ENCODE peak calls at places on chromosomes 5 and 9, in five cellular contexts. K is adrenal gland, J is ovary, A is OCI-LY7, O is uterus. V is an unnamed sample. For H3K4me1, the result is how much of the 10 kb centered on the place peaks cover.

GRCh38 chr5:181221105-181221791 is 1.8 kb upstream of the TRIM41 start:
- DNase-seq in O (no peak), A (peak), K (no peak), J (no peak), V (no peak)

GRCh38 chr5:102867999-102868662 is 113.0 kb downstream of the PAM start:
- DNase-seq in J (no peak), K (peak), O (no peak), A (no peak), V (no peak)

GRCh38 chr9:72480931-72481330 is 40.5 kb upstream of the TMC1 start:
- DNase-seq in O (no peak), A (no peak), K (no peak), J (no peak), V (no peak)

GRCh38 chr9:85884236-85884635 is 56.7 kb upstream of the NAA35 start:
- DNase-seq in O (no peak), A (no peak), K (no peak), J (no peak), V (no peak)

GRCh38 chr5:150374651-150375050 is 17.2 kb downstream of the TCOF1 start:
- DNase-seq in K (no peak), A (no peak), J (no peak), O (no peak), V (no peak)

GRCh38 chr5:6255956-6256355 is 122.4 kb downstream of the MED10 start:
- DNase-seq in J (no peak), O (no peak), A (no peak), K (no peak), V (no peak)

GRCh38 chr9:96856363-96857286 is 2.3 kb upstream of the ZNF782 start:
- DNase-seq in J (peak), K (peak), O (no peak), A (peak), V (peak)

GRCh38 chr9:89530721-89531120 is 32.8 kb upstream of the SEMA4D start:
- DNase-seq in A (no peak), K (no peak), O (no peak), J (no peak), V (no peak)

GRCh38 chr9:89549031-89549644 is 51.2 kb upstream of the SEMA4D start:
- DNase-seq in O (peak), J (peak), K (peak), A (peak), V (peak)

GRCh38 chr5:177194278-177194677 is 60.7 kb downstream of the NSD1 start:
- DNase-seq in O (peak), K (peak), J (no peak), A (no peak), V (no peak)

GRCh38 chr9:111597852-111598729 is 1.4 kb downstream of the PTGR1 start:
- DNase-seq in O (peak), K (peak), A (peak), J (peak), V (peak)

GRCh38 chr9:94289691-94290090 is 30.6 kb downstream of the ZNF169 start:
- DNase-seq in J (no peak), A (no peak), O (no peak), K (no peak), V (no peak)

GRCh38 chr5:104266161-104266560 is 703.6 kb upstream of the NUDT12 start:
- DNase-seq in J (no peak), K (no peak), A (no peak), O (no peak), V (no peak)

GRCh38 chr9:3997492-3997891 is 302.4 kb downstream of the GLIS3 start:
- DNase-seq in J (no peak), O (no peak), A (no peak), K (no peak), V (no peak)
- H3K4me3 ChIP-seq in J (no peak), O (no peak), A (no peak), K (no peak), V (no peak)

DNA sequence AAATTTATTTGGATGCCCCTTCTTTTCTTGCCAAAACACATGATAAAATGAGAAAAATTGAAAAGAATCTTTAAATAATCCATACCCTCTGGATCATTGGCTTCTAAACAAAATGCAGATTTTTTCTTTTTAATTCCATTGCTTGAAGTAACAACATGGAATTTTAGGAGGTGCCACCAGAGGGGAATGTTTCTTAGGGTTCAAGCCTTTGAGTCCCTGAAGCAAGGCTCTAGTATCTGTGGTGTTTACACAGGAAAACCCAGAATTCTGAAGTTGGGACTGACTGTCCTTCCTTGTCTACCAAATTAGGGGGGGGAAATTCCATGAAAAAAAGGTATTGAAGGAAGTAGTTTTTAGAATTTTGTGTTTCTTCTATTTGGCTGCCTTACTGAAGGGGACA is 69.4 kb downstream of the LMNB1 start:
- DNase-seq in K (no peak), O (no peak), J (no peak), A (no peak), V (no peak)
- TF ChIP-seq CTCF in K (no peak), O (no peak), J (no peak), A (no peak), V (no peak)

GRCh38 chr5:14180437-14180836 is 37.3 kb downstream of the TRIO start:
- DNase-seq in A (no peak), K (no peak), J (no peak), O (no peak), V (no peak)
- H3K4me1 ChIP-seq in A (under half), K (under half), J (under half), O (under half), V (under half)

GRCh38 chr9:128392302-128393152 is 21.4 kb downstream of the URM1 start:
- DNase-seq in O (no peak), A (no peak), J (no peak), K (no peak), V (no peak)
- H3K4me3 ChIP-seq in O (no peak), A (no peak), J (no peak), K (no peak), V (no peak)